ENCODE peak calls at places on chromosomes 13 and 19, in five cellular contexts. L, D, F, I and S are unnamed samples.
A peak's percentile ranks its signal among the peaks of the same experiment; 100 is the strongest.

GRCh38 chr19:48481191-48481500 is 12.0 kb downstream of the CYTH2 start:
- DNase-seq in L (no peak), D (no peak), F (no peak), I (peak; percentile 67), S (no peak)

GRCh38 chr13:27082325-27082724 is 89.3 kb downstream of the USP12 start:
- DNase-seq in L (no peak), D (no peak), F (no peak), I (peak; percentile 65), S (no peak)

GRCh38 chr13:110250258-110250891 is 56.6 kb downstream of the COL4A1 start:
- DNase-seq in L (no peak), D (no peak), F (no peak), I (peak; percentile 79), S (no peak)

GRCh38 chr13:43432948-43433347 is 353.8 kb downstream of the ENOX1 start:
- DNase-seq in L (no peak), D (no peak), F (no peak), I (no peak), S (no peak)

GRCh38 chr19:6743714-6744380 is 4.4 kb downstream of the TRIP10 start:
- DNase-seq in L (no peak), D (no peak), F (no peak), I (no peak), S (no peak)

GRCh38 chr19:6963937-6964336 is 57.3 kb downstream of the MBD3L2B start:
- DNase-seq in L (no peak), D (peak; percentile 25), F (no peak), I (no peak), S (no peak)

GRCh38 chr19:47124937-47125668 is 5.5 kb upstream of the SAE1 start:
- DNase-seq in L (peak; percentile 90), D (no peak), F (peak; percentile 69), I (peak; percentile 69), S (peak; percentile 51)

GRCh38 chr19:43784251-43784980 is 3.6 kb upstream of the KCNN4 start:
- DNase-seq in L (peak; percentile 89), D (peak; percentile 61), F (peak; percentile 50), I (peak; percentile 87), S (peak; percentile 28)

GRCh38 chr13:31054632-31055031 is 107.1 kb downstream of the HSPH1 start:
- DNase-seq in L (no peak), D (no peak), F (no peak), I (no peak), S (no peak)

GRCh38 chr19:18104793-18105131 is 7.2 kb downstream of the MAST3 start:
- DNase-seq in L (no peak), D (no peak), F (no peak), I (no peak), S (no peak)

GRCh38 chr19:37977992-37978391 is 71.0 kb downstream of the SIPA1L3 start:
- DNase-seq in L (no peak), D (peak; percentile 65), F (no peak), I (peak; percentile 98), S (no peak)

GRCh38 chr13:24159362-24159761 is 1.2 kb upstream of the SPATA13 start:
- DNase-seq in L (no peak), D (no peak), F (no peak), I (no peak), S (no peak)

GRCh38 chr19:37594982-37595382 is 306 bp downstream of the ZNF540 start:
- DNase-seq in L (no peak), D (peak; percentile 65), F (no peak), I (peak; percentile 74), S (peak; percentile 35)

GRCh38 chr19:46489445-46490272 is 6.0 kb downstream of the PNMA8B start:
- DNase-seq in L (no peak), D (no peak), F (no peak), I (peak; percentile 83), S (peak; percentile 29)

GRCh38 chr13:40187836-40188591 is 478.4 kb downstream of the FOXO1 start:
- DNase-seq in L (no peak), D (peak; percentile 51), F (peak; percentile 38), I (peak; percentile 12), S (no peak)

GRCh38 chr13:49219647-49220034 is 497 bp upstream of the MLNR start:
- DNase-seq in L (no peak), D (no peak), F (peak; percentile 68), I (no peak), S (no peak)

GRCh38 chr19:50536662-50537305 is 23.1 kb upstream of the ASPDH start:
- DNase-seq in L (no peak), D (no peak), F (no peak), I (no peak), S (no peak)
- TF ChIP-seq CTCF in L (no peak), D (no peak), F (peak; percentile 38), I (no peak), S (no peak)

DNA sequence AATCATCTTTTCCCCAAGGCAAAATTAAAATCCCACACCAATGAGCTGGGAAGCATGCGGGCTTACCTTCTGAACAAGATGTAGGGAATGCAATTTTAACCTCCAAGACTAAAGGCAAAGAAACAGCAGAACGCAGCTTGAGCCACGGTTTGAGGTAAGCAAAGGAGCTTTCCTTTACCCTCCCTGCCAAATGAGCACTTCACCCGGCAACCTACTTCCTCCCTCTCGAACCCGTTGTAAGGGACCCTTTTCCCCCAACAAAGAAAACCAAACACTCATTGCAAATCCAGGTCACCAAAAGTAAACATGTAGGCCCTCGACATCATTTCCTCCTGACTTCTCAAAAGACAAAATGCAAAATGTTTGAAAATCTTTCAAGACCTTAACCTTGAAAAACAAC is 65.3 kb downstream of the ABCC4 start:
- DNase-seq in L (no peak), D (no peak), F (no peak), I (no peak), S (no peak)
- TF ChIP-seq CTCF in L (no peak), D (no peak), F (no peak), I (no peak), S (no peak)

GRCh38 chr13:102399791-102400618 is 1.8 kb downstream of the FGF14 start:
- DNase-seq in L (no peak), D (no peak), F (peak; percentile 50), I (no peak), S (no peak)
- TF ChIP-seq CTCF in L (peak; percentile 11), D (no peak), F (peak; percentile 26), I (peak; percentile 30), S (no peak)

GRCh38 chr13:32790731-32791130 is 204.5 kb downstream of the PDS5B start:
- DNase-seq in L (peak; percentile 26), D (no peak), F (no peak), I (no peak), S (no peak)
- TF ChIP-seq CTCF in L (no peak), D (no peak), F (peak; percentile 48), I (no peak), S (no peak)

GRCh38 chr19:13938361-13939027 is at the start of gene PODNL1:
- DNase-seq in L (no peak), D (no peak), F (no peak), I (peak; percentile 87), S (no peak)

GRCh38 chr19:13935765-13936486 is 2.3 kb downstream of the PODNL1 start:
- DNase-seq in L (no peak), D (no peak), F (peak; percentile 71), I (peak; percentile 37), S (no peak)

GRCh38 chr19:13932911-13933393 is 5.3 kb downstream of the PODNL1 start:
- DNase-seq in L (no peak), D (no peak), F (no peak), I (no peak), S (peak; percentile 34)

GRCh38 chr19:13934785-13935109 is 3.5 kb downstream of the PODNL1 start:
- DNase-seq in L (no peak), D (no peak), F (no peak), I (no peak), S (no peak)

DNA sequence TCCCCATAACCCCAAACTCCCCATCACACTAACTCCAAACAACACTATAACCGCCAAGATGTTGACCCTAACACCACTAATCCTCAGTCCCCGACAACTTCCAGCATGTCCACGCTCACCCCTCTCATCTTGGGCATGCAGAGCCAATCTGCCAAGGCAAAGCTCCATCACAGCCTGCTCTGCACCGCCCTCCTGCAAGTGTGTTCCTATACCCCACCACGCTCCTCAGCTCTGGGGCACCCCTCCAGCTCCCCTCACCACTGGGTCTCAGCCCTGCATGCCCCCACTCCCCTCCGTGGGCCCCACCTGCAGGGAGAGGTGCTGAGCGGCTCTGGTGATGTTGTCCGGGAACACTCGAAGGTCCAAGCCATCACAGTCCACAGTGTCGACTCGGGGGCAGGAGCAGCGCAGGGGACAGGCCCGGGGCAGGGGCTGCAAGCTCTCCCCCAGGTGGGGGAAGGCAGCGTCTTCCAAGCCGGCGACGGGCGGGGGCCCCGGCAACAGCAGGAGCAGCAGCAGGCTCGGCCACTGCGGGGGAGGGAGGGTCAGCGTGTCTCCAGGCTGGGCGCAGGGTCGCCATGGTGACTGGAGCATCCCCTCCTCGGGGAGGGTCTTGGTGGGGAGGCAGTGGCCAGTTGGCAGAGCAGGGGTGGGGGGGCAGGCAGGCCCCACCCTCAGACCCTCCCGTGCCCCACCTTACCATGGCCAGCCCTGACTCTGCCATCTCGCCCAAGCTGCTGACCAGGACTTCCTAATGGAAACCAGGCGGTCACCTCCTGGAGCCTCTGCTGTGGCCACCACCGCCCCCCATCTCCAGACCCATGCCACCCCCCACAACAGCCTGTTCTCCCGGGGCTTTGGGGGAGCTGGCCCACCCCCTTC is 497 bp downstream of the PODNL1 start:
- DNase-seq in L (no peak), D (no peak), F (peak; percentile 45), I (peak; percentile 60), S (peak; percentile 39)
- TF ChIP-seq CTCF in L (no peak), D (no peak), F (no peak), I (no peak), S (no peak)